ENCODE peak calls at places on chromosomes 6 and 20, in five cellular contexts. V, J, S, U and K are unnamed samples.

GRCh38 chr20:21554376-21554890 is 40.6 kb upstream of the NKX2-2 start:
- DNase-seq in V (no peak), J (no peak), S (no peak), U (no peak), K (no peak)

GRCh38 chr6:166036321-166037105 is 131.1 kb downstream of the TBXT start:
- DNase-seq in V (no peak), J (no peak), S (no peak), U (no peak), K (no peak)

GRCh38 chr20:41167481-41168253 is 30.3 kb downstream of the PLCG1 start:
- DNase-seq in V (peak; percentile 32), J (no peak), S (peak; percentile 56), U (peak; percentile 43), K (no peak)

GRCh38 chr6:18327621-18328548 is 59.3 kb upstream of the RNF144B start:
- DNase-seq in V (peak; percentile 67), J (no peak), S (peak; percentile 37), U (no peak), K (no peak)

GRCh38 chr6:33566182-33567084 is 13.6 kb downstream of the BAK1 start:
- DNase-seq in V (no peak), J (no peak), S (no peak), U (no peak), K (no peak)

GRCh38 chr6:36956111-36956820 is 1.7 kb downstream of the PI16 start:
- DNase-seq in V (no peak), J (no peak), S (no peak), U (no peak), K (no peak)

GRCh38 chr6:4662886-4663285 is 113.3 kb upstream of the CDYL start:
- DNase-seq in V (no peak), J (no peak), S (no peak), U (no peak), K (no peak)

GRCh38 chr6:87959083-87959482 is 88.6 kb upstream of the SPACA1 start:
- DNase-seq in V (no peak), J (no peak), S (no peak), U (no peak), K (no peak)

GRCh38 chr6:107488174-107488874 is 1.6 kb upstream of the SOBP start:
- DNase-seq in V (no peak), J (no peak), S (no peak), U (no peak), K (no peak)

GRCh38 chr20:6265204-6265904 is 142.5 kb upstream of the FERMT1 start:
- DNase-seq in V (no peak), J (peak; percentile 55), S (peak; percentile 29), U (no peak), K (no peak)

GRCh38 chr20:10728873-10729670 is 55.3 kb upstream of the JAG1 start:
- DNase-seq in V (no peak), J (no peak), S (no peak), U (no peak), K (no peak)

GRCh38 chr20:4095639-4096038 is 80.3 kb upstream of the RNF24 start:
- DNase-seq in V (no peak), J (no peak), S (no peak), U (no peak), K (no peak)

GRCh38 chr6:5782783-5783567 is 223.8 kb downstream of the NRN1 start:
- DNase-seq in V (peak; percentile 86), J (peak; percentile 12), S (no peak), U (no peak), K (no peak)

GRCh38 chr6:77021232-77021631 is 442.1 kb downstream of the HTR1B start:
- DNase-seq in V (no peak), J (no peak), S (no peak), U (no peak), K (no peak)

GRCh38 chr6:89916136-89916920 is 22.1 kb downstream of the GJA10 start:
- DNase-seq in V (no peak), J (no peak), S (no peak), U (no peak), K (no peak)

GRCh38 chr6:2733324-2733723 is 17.4 kb downstream of the MYLK4 start:
- DNase-seq in V (peak; percentile 80), J (no peak), S (peak; percentile 67), U (peak; percentile 84), K (peak; percentile 2)

GRCh38 chr20:49811825-49812462 is 684 bp upstream of the SLC9A8 start:
- DNase-seq in V (no peak), J (no peak), S (no peak), U (no peak), K (no peak)

GRCh38 chr6:123803456-123803861 is 206 bp upstream of the NKAIN2 start:
- DNase-seq in V (peak; percentile 42), J (no peak), S (no peak), U (no peak), K (no peak)

GRCh38 chr6:15017251-15017650 is 228.6 kb upstream of the JARID2 start:
- DNase-seq in V (peak; percentile 53), J (no peak), S (peak; percentile 21), U (no peak), K (no peak)

GRCh38 chr20:62768815-62769287 is 27.4 kb upstream of the MRGBP start:
- DNase-seq in V (no peak), J (no peak), S (no peak), U (no peak), K (no peak)

GRCh38 chr6:91523511-91523910 is 936.6 kb upstream of the MAP3K7 start:
- DNase-seq in V (no peak), J (no peak), S (no peak), U (no peak), K (no peak)

GRCh38 chr6:106315765-106316375 is 9.7 kb downstream of the ATG5 start:
- DNase-seq in V (no peak), J (no peak), S (no peak), U (no peak), K (no peak)

GRCh38 chr6:169382735-169383134 is 129.1 kb upstream of the THBS2 start:
- DNase-seq in V (no peak), J (no peak), S (no peak), U (no peak), K (no peak)

GRCh38 chr6:105993769-105994521 is 92.2 kb upstream of the PRDM1 start:
- DNase-seq in V (peak; percentile 64), J (no peak), S (peak; percentile 55), U (no peak), K (peak; percentile 39)

GRCh38 chr6:69729870-69730449 is 66.8 kb downstream of the LMBRD1 start:
- DNase-seq in V (no peak), J (no peak), S (no peak), U (no peak), K (no peak)

GRCh38 chr6:84218091-84218490 is 9.4 kb downstream of the CEP162 start:
- DNase-seq in V (no peak), J (no peak), S (no peak), U (no peak), K (no peak)

GRCh38 chr6:617485-618100 is 39.3 kb downstream of the HUS1B start:
- DNase-seq in V (no peak), J (no peak), S (no peak), U (no peak), K (no peak)
- TF ChIP-seq CTCF in V (peak; percentile 31), J (peak; percentile 60), S (no peak), U (no peak), K (no peak)

GRCh38 chr6:158991017-158991723 is 8.8 kb downstream of the RSPH3 start:
- DNase-seq in V (no peak), J (no peak), S (peak; percentile 33), U (no peak), K (no peak)
- TF ChIP-seq CTCF in V (no peak), J (no peak), S (peak; percentile 7), U (no peak), K (no peak)

DNA sequence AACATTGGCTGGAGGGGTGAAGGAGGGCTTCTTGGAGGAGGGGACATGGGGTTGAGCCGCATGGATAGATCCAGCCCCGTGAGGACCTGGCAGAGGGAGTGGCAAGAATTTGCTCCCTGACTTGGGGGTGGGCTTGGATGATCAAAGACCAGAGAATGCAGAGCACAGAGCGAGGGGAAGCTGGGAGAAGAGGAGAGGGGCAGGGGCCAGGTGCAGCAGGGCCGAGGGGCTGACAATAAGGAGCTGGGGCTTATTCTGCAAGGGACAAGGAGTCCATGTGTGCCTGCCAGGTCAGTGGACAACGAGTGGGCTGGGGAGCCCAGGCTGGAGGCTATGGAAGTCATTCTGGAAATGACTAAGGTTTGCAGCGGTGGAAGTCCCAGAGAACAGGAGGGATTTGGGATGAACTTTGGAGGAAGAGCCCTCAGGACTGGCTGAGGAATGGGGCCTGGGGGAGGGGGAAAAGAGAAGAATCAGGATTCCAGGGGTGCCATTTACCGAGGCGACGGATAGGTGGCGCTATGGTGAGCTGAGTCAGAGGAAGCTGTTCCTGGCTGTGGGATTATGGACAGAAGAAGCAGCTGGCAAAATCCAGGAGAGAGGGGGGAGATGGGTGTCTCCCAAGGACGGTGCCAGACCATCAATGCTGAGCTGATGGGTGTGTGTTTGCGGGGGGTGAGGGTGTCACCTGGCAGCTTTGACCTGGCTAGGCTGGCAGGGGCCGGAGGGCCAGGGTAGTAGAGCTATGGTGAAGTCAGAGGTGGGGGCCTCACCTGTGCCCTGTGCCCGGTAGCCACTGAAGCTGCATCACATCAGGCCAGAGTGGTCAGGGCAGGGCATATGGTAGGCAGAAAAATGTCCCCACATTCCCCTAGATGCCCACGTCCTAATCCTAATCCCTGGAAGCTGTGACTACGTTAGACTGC is 7.8 kb downstream of the KCNG1 start:
- DNase-seq in V (no peak), J (peak; percentile 47), S (peak; percentile 12), U (no peak), K (no peak)
- TF ChIP-seq CTCF in V (peak; percentile 21), J (peak; percentile 82), S (peak; percentile 60), U (peak; percentile 14), K (no peak)

DNA sequence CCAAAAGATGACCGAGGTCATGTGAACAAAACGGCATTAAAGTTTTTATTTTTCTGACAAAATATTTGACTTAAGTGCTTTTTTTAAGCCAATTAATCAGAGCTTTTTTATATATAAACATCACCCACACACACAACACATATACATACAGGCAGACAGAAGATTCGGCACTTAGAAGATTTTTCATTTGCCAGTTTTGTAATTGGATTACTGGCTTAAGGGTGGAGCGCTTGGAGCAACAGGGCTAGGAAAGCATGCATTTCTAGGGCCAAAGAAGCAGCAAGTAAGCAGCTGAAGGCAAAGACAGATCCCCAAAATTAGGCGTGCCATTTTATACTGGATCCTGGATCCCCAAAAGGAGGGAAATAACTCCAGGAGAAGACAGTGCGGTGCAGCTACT is 30.3 kb downstream of the SAMD5 start:
- DNase-seq in V (no peak), J (no peak), S (no peak), U (no peak), K (no peak)
- TF ChIP-seq CTCF in V (no peak), J (no peak), S (no peak), U (no peak), K (no peak)

DNA sequence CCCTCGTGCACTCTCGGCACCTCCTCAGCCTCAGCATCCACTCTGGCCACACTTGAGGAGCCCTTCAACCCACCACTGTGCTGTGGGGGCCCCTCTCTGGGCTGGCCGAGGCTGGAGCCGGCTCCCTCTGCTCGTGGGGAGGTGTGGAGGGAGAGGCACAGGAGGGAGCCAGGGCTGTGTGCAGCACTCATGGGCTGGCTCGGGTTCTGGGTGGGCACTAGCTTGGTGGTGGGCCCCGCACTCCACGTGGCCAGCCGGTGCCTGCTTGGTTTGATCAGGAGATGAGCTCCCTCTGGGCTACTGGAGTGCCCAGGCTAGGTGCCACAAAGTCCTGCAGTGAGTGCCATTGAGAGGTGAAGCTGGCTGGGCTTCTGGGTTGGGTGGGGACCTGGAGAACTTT is 949.4 kb upstream of the GJE1 start:
- DNase-seq in V (no peak), J (no peak), S (no peak), U (no peak), K (no peak)
- TF ChIP-seq CTCF in V (no peak), J (no peak), S (no peak), U (no peak), K (no peak)